ENCODE peak calls at places on chromosomes 12 and 14, in ten cellular contexts. S, W, A, C, T, K, Y, R, Q and G are unnamed samples.

GRCh38 chr12:41511247-41511646 is 323.1 kb downstream of the PDZRN4 start:
- DNase-seq in R (no peak), Q (no peak), W (no peak), Y (no peak), K (no peak), T (no peak), S (no peak), A (no peak), C (no peak), G (no peak)

GRCh38 chr14:55329999-55330710 is 58.9 kb downstream of the FBXO34 start:
- DNase-seq in A (no peak), Y (peak), C (no peak), W (no peak), K (no peak), R (no peak), S (peak), Q (no peak), T (peak), G (no peak)

GRCh38 chr12:79689477-79690155 is 1.1 kb downstream of the PAWR start:
- DNase-seq in R (peak), A (no peak), Y (peak), S (peak), Q (peak), W (peak), T (peak), K (peak), C (peak), G (no peak)

GRCh38 chr14:100165825-100166520 is 6.5 kb upstream of the DEGS2 start:
- DNase-seq in Q (no peak), Y (no peak), C (no peak), A (no peak), K (no peak), R (no peak), W (no peak), T (no peak), S (no peak), G (no peak)

GRCh38 chr14:67569651-67570290 is 30.3 kb downstream of the PIGH start:
- DNase-seq in T (no peak), C (no peak), A (no peak), Q (no peak), S (no peak), Y (no peak), R (no peak), K (no peak), W (no peak), G (no peak)

GRCh38 chr14:71108398-71109114 is 201.3 kb downstream of the PCNX1 start:
- DNase-seq in Y (no peak), T (no peak), S (no peak), Q (no peak), C (no peak), K (no peak), A (no peak), W (no peak), R (no peak), G (no peak)

GRCh38 chr12:115973066-115973465 is 304.4 kb downstream of the MED13L start:
- DNase-seq in S (peak), C (no peak), K (no peak), W (no peak), A (no peak), R (no peak), Q (no peak), Y (no peak), T (peak), G (no peak)

GRCh38 chr14:64440494-64440893 is 24.8 kb upstream of the AKAP5 start:
- DNase-seq in S (peak), Y (no peak), W (no peak), Q (no peak), R (no peak), C (no peak), K (no peak), A (no peak), T (peak), G (no peak)

GRCh38 chr14:74985806-74986205 is 16.9 kb upstream of the EIF2B2 start:
- DNase-seq in T (no peak), Q (no peak), W (no peak), A (no peak), C (no peak), S (no peak), K (no peak), Y (no peak), R (no peak), G (no peak)

GRCh38 chr14:83300454-83301064 is 1766.9 kb upstream of the SEL1L start:
- DNase-seq in T (peak), W (no peak), S (peak), Y (peak), C (no peak), Q (no peak), A (no peak), K (no peak), R (peak), G (no peak)

DNA sequence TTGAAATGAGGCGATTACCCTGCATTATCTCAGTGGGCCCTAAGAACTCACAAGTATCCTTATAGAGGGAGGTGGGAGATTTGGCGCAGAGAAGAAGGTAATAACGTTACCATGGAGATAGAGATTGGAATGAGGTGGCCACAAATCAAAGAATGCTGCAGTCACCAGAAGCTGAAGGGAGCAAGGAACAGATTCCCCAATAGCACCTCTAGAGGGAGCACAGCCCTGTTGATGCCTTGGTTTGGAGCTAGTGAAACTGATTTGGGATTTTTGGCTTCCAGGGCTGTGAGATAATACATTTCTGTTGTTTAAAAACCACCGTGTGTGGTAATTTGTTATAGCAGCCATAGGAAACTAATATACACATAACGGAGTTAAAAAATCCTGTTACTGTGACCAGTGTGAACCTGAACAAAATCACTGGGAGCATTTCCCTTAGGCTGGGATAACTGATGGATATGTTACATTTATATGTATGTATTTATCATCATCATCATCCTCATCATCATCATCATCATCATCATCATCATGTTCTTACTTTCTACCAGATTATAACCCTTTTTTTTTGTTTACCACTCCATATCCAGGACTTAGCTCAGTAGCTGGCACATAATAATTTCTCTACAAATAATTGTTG is 100.3 kb downstream of the LIN7A start:
- DNase-seq in K (no peak), R (peak), Y (peak), W (peak), Q (no peak), S (peak), C (no peak), T (peak), A (no peak), G (no peak)
- TF ChIP-seq CTCF in K (peak), R (peak), Y (peak), W (peak), Q (peak), S (peak), C (peak), T (peak), A (peak), G (peak)

DNA sequence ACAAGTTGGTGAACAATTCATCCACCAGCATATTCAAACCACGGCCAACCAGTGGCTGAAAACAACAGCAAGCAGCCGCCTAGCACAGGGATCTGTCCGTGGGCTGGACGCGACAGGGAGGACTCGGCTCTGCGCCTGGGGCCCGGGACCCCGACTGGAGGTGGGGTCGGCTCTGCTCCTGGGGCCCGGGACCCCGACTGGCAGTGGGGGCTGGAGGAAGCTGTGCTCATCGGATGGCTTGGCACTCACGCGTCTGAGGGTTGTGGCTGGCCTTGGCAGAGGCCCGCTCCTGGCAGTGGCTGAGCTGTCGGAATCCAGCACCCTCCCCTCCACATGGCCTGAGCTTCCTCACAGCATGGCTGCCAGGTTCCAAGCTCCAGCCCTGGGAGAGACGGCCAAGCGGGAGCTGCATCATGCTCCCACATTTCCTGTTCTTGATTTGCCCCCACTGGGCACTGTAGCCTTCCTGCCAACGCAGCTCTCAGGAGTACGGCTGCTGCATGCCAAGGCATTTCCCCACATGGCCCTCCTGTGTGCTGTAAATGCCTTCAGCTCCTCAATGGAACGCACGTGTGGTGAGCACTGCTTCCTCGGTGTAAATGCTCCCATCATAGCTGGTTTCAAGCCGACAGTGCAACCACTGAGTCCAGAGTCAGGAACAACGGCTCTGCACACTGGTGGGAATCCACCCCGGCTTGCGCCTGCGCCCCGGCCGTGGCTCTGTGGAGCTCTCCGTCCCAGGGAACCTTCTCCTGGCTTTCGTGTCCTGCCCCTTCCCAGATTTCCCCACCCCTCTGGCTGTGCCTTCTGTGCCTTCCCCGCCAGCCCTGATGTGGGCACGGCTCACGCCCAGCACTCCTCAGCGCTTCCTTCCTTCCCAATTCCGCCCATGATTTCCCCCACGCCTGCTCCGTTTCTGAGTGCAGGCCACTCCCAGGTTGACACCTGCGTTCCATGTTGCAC is 7.3 kb upstream of the GALNT9 start:
- DNase-seq in W (no peak), S (no peak), C (no peak), K (no peak), Q (no peak), T (no peak), Y (no peak), A (no peak), R (no peak), G (no peak)
- H3K27ac ChIP-seq in W (no peak), S (no peak), C (no peak), K (no peak), Q (no peak), T (no peak), Y (no peak), A (no peak), R (no peak), G (no peak)

GRCh38 chr14:69400154-69400553 is 1.7 kb downstream of the SLC39A9 start:
- DNase-seq in Y (no peak), R (no peak), C (no peak), Q (no peak), A (no peak), S (no peak), W (no peak), K (no peak), T (no peak), G (no peak)

GRCh38 chr14:69395929-69396328 is 2.2 kb downstream of the ERH start:
- DNase-seq in Q (no peak), C (no peak), W (no peak), R (no peak), S (peak), K (no peak), A (no peak), T (no peak), Y (no peak), G (no peak)

GRCh38 chr14:69398818-69399210 is 322 bp downstream of the SLC39A9 start:
- DNase-seq in S (no peak), C (no peak), R (no peak), K (no peak), Y (no peak), Q (no peak), W (no peak), A (no peak), T (no peak), G (no peak)

GRCh38 chr14:69398053-69398817 is at the start of the genes ERH and SLC39A9:
- DNase-seq in Q (peak), S (peak), K (peak), R (peak), W (peak), T (peak), A (peak), Y (peak), C (peak), G (peak)

DNA sequence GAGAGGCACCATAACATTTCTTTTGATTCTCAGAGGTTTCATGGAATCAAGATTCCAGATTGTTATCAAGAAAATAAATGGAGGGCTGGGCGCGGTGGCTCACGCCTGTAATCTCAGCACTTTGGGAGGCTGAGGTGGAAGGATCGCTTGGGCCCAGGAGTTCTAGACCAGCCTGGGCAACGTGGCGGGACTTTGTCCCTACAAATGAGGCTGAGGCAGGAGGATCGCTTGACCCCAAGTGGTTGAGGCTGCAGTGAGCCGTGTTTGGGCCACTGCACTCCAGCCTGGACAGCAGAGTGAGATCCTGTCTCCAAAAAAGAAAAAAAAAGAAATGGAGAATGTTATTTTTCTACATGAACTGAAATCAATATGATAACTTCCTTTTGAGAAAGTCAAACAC is 1.3 kb downstream of the SLC39A9 start:
- DNase-seq in C (no peak), A (no peak), W (no peak), R (no peak), Y (no peak), S (no peak), T (no peak), Q (no peak), K (no peak), G (no peak)
- H3K4me3 ChIP-seq in C (no peak), A (peak), W (peak), R (peak), Y (peak), S (peak), T (peak), Q (peak), K (peak), G (peak)

GRCh38 chr12:121230538-121230907 is 20.6 kb downstream of the P2RX4 start:
- DNase-seq in Y (no peak), K (no peak), R (no peak), W (no peak), Q (no peak), S (no peak), A (no peak), T (no peak), C (no peak), G (no peak)

GRCh38 chr12:121228919-121229650 is 19.2 kb downstream of the P2RX4 start:
- DNase-seq in W (no peak), A (no peak), Q (no peak), K (no peak), S (no peak), T (no peak), R (no peak), Y (no peak), C (no peak), G (no peak)

GRCh38 chr12:121233628-121234020 is 23.7 kb downstream of the P2RX4 start:
- DNase-seq in S (no peak), A (no peak), K (no peak), Q (no peak), C (no peak), W (no peak), R (no peak), Y (no peak), T (no peak), G (no peak)

GRCh38 chr12:121232163-121232562 is 22.2 kb downstream of the P2RX4 start:
- DNase-seq in S (no peak), Y (no peak), C (no peak), R (no peak), Q (no peak), K (no peak), W (no peak), A (no peak), T (no peak), G (no peak)

GRCh38 chr12:121232977-121233627 is 23.2 kb downstream of the P2RX4 start:
- DNase-seq in S (no peak), T (no peak), Y (no peak), R (no peak), W (no peak), Q (no peak), A (no peak), K (no peak), C (no peak), G (no peak)
- TF ChIP-seq CTCF in S (no peak), T (no peak), Y (peak), R (no peak), W (no peak), Q (no peak), A (no peak), K (no peak), C (no peak), G (no peak)

GRCh38 chr14:95446470-95446869 is 70.0 kb downstream of the SYNE3 start:
- DNase-seq in T (no peak), Q (no peak), A (no peak), Y (no peak), K (no peak), R (no peak), W (no peak), S (no peak), C (no peak), G (no peak)

GRCh38 chr14:95445676-95446075 is 70.8 kb downstream of the SYNE3 start:
- DNase-seq in A (no peak), Q (no peak), R (no peak), T (no peak), K (no peak), Y (no peak), S (no peak), C (no peak), W (no peak), G (no peak)

GRCh38 chr14:95444132-95445129 is 72.0 kb downstream of the SYNE3 start:
- DNase-seq in C (no peak), R (no peak), W (no peak), T (no peak), S (no peak), Q (no peak), Y (no peak), A (no peak), K (no peak), G (no peak)

GRCh38 chr14:95442633-95443021 is 73.8 kb downstream of the SYNE3 start:
- DNase-seq in R (peak), Q (peak), K (peak), W (peak), T (peak), C (peak), Y (peak), S (peak), A (peak), G (peak)

DNA sequence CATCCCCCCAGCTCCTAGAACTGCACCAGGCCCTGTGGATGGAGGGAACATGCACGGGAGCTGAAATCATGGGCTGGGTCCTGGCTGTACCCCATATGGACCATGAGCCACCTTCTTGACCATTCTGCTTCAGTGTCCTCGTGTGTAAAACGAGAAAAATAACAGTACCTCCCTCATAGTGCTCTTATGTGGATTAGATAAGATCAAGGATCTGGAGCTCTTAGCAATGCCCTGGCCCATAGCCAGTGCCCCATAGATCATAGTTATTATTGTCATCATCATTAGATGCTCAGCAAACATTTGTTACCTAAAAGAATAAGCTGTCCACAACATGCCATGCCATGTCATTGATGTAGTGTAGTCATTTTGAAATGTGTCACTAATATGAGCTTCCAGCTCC is 71.3 kb downstream of the SYNE3 start:
- DNase-seq in R (no peak), W (peak), K (no peak), Q (no peak), Y (peak), C (no peak), S (no peak), T (no peak), A (no peak), G (no peak)
- H3K27ac ChIP-seq in R (no peak), W (no peak), K (no peak), Q (no peak), Y (no peak), C (no peak), S (no peak), T (no peak), A (no peak), G (no peak)

GRCh38 chr12:89899651-89900050 is 191.0 kb upstream of the ATP2B1 start:
- DNase-seq in W (no peak), C (no peak), A (no peak), R (no peak), Y (no peak), T (no peak), S (no peak), Q (no peak), K (no peak), G (no peak)
- H3K4me3 ChIP-seq in W (no peak), C (no peak), A (no peak), R (no peak), Y (no peak), T (no peak), S (no peak), Q (no peak), K (no peak), G (no peak)

DNA sequence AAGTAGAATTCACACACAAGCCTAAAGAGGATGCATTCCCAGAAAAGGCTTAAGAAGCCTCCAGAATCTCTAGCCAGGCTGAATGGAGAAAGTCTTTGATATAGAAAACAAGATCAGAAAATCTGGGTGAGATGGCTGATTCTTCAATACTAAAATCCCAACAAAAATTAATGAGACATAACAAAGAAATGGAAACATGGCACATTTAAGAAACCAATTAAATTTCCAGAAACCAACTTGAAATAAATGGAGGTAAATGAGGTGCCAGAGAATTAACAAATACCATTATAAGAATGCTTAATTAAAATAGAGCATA is 51.9 kb downstream of the CPSF6 start:
- DNase-seq in R (no peak), T (no peak), Q (no peak), W (no peak), S (no peak), C (no peak), Y (no peak), A (no peak), K (no peak), G (no peak)
- TF ChIP-seq CTCF in R (peak), T (no peak), Q (no peak), W (no peak), S (no peak), C (no peak), Y (peak), A (no peak), K (no peak), G (no peak)

GRCh38 chr12:123131291-123131831 is 19.5 kb downstream of the PITPNM2 start:
- DNase-seq in T (no peak), Y (no peak), S (no peak), C (no peak), K (no peak), R (no peak), W (peak), Q (peak), A (no peak), G (no peak)
- H3K27ac ChIP-seq in T (no peak), Y (no peak), S (no peak), C (peak), K (no peak), R (peak), W (no peak), Q (peak), A (no peak), G (peak)

DNA sequence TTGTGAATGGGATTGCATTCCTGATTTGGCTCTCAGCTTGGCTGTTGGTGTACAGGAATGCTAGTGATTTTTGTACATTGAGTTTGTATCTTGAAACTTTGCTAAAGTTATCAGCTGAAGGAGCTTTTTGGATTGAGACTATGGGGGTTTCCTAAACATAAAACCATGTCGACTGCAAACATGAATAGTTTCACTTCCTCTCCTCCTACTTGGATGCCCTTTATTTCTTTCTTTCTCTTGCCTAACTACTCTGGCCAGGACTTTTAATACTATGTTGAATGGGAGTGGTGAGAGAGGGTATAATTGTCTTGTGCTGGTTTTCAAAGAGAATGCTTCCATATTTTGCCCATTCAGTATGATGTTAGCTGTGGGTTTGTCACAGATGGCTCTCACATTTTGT is 141.5 kb downstream of the CEP83 start:
- DNase-seq in K (no peak), W (no peak), Q (no peak), C (no peak), Y (no peak), T (no peak), S (no peak), A (no peak), R (no peak), G (no peak)
- H3K4me3 ChIP-seq in K (no peak), W (no peak), Q (no peak), C (no peak), Y (no peak), T (no peak), S (no peak), A (no peak), R (no peak), G (no peak)